ENCODE peak calls at places on chromosomes 3 and 15, in six cellular contexts. V is NCI-H146; X is SW480; P is activated naive CD8-positive, alpha-beta T cell treated with anti-CD3 and anti-CD28 coated beads, Interleukin-2, amount 50 U/mL, for 24 hours; W is activated CD4-positive, alpha-beta T cell treated with anti-CD3 and anti-CD28 coated beads, Interleukin-2, amount 10 ng/mL, durations not matched to agents 7 days and 5 days; G is NCI-H748 treated with DMSO at 0.1 percent for 48 hours. S is an unnamed sample.

GRCh38 chr3:168094877-168095610 is 680 bp downstream of the GOLIM4 start:
- DNase-seq in V (peak; percentile 90), X (peak; percentile 86), P (peak; percentile 52), W (peak; percentile 40), G (peak; percentile 8), S (peak; percentile 88)

GRCh38 chr15:95131071-95131683 is 899.8 kb downstream of the MCTP2 start:
- DNase-seq in V (no peak), X (no peak), P (no peak), W (no peak), G (no peak), S (no peak)

GRCh38 chr3:135125171-135125801 is 330.2 kb downstream of the EPHB1 start:
- DNase-seq in V (no peak), X (peak; percentile 8), P (no peak), W (peak; percentile 15), G (no peak), S (peak; percentile 57)

GRCh38 chr3:72086051-72086711 is 301.2 kb upstream of the PROK2 start:
- DNase-seq in V (no peak), X (no peak), P (no peak), W (no peak), G (no peak), S (no peak)

GRCh38 chr15:52737720-52738119 is 52.4 kb downstream of the ONECUT1 start:
- DNase-seq in V (no peak), X (no peak), P (no peak), W (no peak), G (no peak), S (no peak)

GRCh38 chr3:105387122-105387751 is 20.5 kb downstream of the ALCAM start:
- DNase-seq in V (peak; percentile 26), X (no peak), P (no peak), W (no peak), G (peak; percentile 43), S (no peak)

GRCh38 chr15:80893777-80894176 is 95.8 kb downstream of the MESD start:
- DNase-seq in V (no peak), X (no peak), P (no peak), W (no peak), G (no peak), S (no peak)

GRCh38 chr15:89187911-89188514 is 33.4 kb downstream of the RLBP1 start:
- DNase-seq in V (no peak), X (no peak), P (no peak), W (no peak), G (no peak), S (no peak)

GRCh38 chr3:25597535-25598101 is 67.1 kb downstream of the TOP2B start:
- DNase-seq in V (no peak), X (no peak), P (no peak), W (no peak), G (no peak), S (no peak)

GRCh38 chr3:194344012-194344411 is 7.1 kb downstream of the CPN2 start:
- DNase-seq in V (peak; percentile 78), X (peak; percentile 63), P (peak; percentile 82), W (peak; percentile 72), G (no peak), S (peak; percentile 54)

GRCh38 chr3:27606537-27606936 is 115.6 kb downstream of the EOMES start:
- DNase-seq in V (no peak), X (no peak), P (no peak), W (no peak), G (no peak), S (peak; percentile 76)

GRCh38 chr3:57006048-57006709 is 54.3 kb upstream of the SPATA12 start:
- DNase-seq in V (peak; percentile 85), X (no peak), P (no peak), W (no peak), G (peak; percentile 77), S (no peak)

GRCh38 chr3:69082805-69083204 is 1.9 kb upstream of the ARL6IP5 start:
- DNase-seq in V (no peak), X (peak; percentile 37), P (peak; percentile 72), W (peak; percentile 55), G (no peak), S (no peak)

GRCh38 chr3:69770219-69770618 is 31.0 kb downstream of the MITF start:
- DNase-seq in V (no peak), X (peak; percentile 35), P (no peak), W (no peak), G (no peak), S (peak; percentile 55)

GRCh38 chr3:14451844-14452533 is 49.6 kb downstream of the SLC6A6 start:
- DNase-seq in V (peak; percentile 22), X (no peak), P (no peak), W (no peak), G (no peak), S (no peak)

GRCh38 chr15:31304074-31304648 is 22.5 kb upstream of the KLF13 start:
- DNase-seq in V (no peak), X (no peak), P (no peak), W (peak; percentile 5), G (no peak), S (no peak)

S was measured in RKO.